ENCODE peak calls at places on chromosomes 13 and 19, in nine cellular contexts. V is adrenal gland, W is HCT116, E is heart left ventricle, D is K562, Q is tibial nerve, P is suprapubic skin, X is spleen, Y is breast epithelium. S is an unnamed sample.
A peak's percentile ranks its signal among the peaks of the same experiment; 100 is the strongest.

GRCh38 chr13:74778946-74779345 is 644.7 kb upstream of the KLF12 start:
- DNase-seq in V (no peak), D (no peak), W (no peak), Y (no peak), Q (no peak), P (no peak), E (no peak), X (no peak), S (no peak)

GRCh38 chr19:5786593-5787551 is 2.3 kb upstream of the PRR22 start:
- DNase-seq in E (no peak), Q (no peak), P (no peak), W (no peak), D (no peak), V (no peak), Y (no peak), X (peak; percentile 68), S (no peak)

GRCh38 chr13:76216729-76217128 is 580.6 kb downstream of the LMO7 start:
- DNase-seq in Y (no peak), P (no peak), Q (no peak), X (no peak), E (no peak), D (no peak), W (no peak), V (no peak), S (no peak)

GRCh38 chr13:95002968-95003813 is 290.8 kb upstream of the SOX21 start:
- DNase-seq in W (no peak), Q (no peak), X (no peak), D (no peak), E (no peak), V (no peak), P (no peak), Y (no peak), S (no peak)

GRCh38 chr19:43584484-43584883 is 8.9 kb downstream of the PINLYP start:
- DNase-seq in Q (no peak), X (no peak), W (no peak), P (no peak), D (no peak), Y (no peak), E (no peak), V (no peak), S (peak; percentile 20)

GRCh38 chr13:87942204-87942603 is 271.0 kb downstream of the SLITRK5 start:
- DNase-seq in Y (no peak), V (no peak), D (no peak), Q (no peak), P (no peak), X (no peak), E (no peak), W (no peak), S (no peak)

GRCh38 chr19:39127812-39128510 is 2.4 kb downstream of the PAK4 start:
- DNase-seq in E (no peak), V (peak; percentile 32), D (no peak), X (no peak), P (no peak), W (no peak), Y (peak; percentile 53), Q (no peak), S (peak; percentile 92)

GRCh38 chr13:98503175-98504028 is 73.5 kb downstream of the STK24 start:
- DNase-seq in E (no peak), P (peak; percentile 49), D (peak; percentile 40), X (no peak), Y (no peak), Q (no peak), W (no peak), V (no peak), S (peak; percentile 75)

GRCh38 chr13:107866007-107866665 is 349.2 kb downstream of the LIG4 start:
- DNase-seq in E (no peak), D (peak; percentile 63), Q (no peak), X (no peak), V (no peak), P (no peak), W (no peak), Y (no peak), S (peak; percentile 25)

GRCh38 chr19:40210919-40211318 is 7.3 kb downstream of the TTC9B start:
- DNase-seq in V (no peak), P (no peak), D (no peak), E (no peak), Q (no peak), X (no peak), W (no peak), Y (no peak), S (no peak)

DNA sequence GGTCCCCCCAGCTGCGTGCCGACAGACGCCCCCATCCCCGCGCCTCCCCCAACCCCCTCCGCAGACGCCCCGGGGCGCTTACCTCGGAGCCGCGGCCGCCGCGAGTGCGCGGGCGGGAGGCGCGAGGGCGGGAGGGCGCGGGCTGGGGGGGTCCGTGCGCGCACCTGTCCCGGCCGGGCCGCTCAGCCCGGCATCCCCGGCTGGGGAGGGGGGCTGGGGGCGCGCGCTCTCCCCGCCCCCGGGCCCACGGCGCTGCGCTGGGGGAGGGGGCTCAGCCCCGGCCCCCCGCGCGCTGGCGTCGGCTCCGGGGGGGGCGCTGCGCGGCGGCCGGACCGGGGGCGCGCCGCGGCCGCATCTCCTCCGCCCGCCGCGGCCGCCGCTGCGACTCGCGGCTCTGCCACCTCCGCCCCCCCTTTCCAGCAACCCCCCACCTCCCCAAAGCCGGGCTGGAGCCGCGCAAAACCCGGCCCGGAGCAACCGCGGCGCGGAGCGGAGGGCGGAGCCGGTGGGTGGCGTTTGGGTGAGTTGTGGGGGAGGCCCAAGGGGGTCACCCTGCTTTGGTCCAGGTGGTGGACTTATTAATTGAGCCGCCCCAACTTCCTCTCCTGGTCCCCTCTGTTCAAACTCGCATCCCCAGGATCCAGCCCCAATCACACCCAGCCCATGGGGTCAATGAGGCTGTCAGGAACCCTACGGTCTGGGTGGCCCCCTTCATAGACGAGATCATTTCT is 22.1 kb upstream of the SEMA6B start:
- DNase-seq in P (no peak), Y (no peak), X (no peak), E (no peak), W (no peak), D (peak; percentile 76), Q (no peak), V (peak; percentile 33), S (no peak)
- H3K4me3 ChIP-seq in P (peak overlapping the region; percentile 42), Y (peak overlapping the region; percentile 37), X (peak overlapping the region; percentile 67), E (peak overlapping the region; percentile 43), W (peak overlapping the region; percentile 78), D (peak overlapping the region; percentile 41), Q (peak overlapping the region; percentile 45), V (peak overlapping the region; percentile 28), S (no peak overlapping the region)

DNA sequence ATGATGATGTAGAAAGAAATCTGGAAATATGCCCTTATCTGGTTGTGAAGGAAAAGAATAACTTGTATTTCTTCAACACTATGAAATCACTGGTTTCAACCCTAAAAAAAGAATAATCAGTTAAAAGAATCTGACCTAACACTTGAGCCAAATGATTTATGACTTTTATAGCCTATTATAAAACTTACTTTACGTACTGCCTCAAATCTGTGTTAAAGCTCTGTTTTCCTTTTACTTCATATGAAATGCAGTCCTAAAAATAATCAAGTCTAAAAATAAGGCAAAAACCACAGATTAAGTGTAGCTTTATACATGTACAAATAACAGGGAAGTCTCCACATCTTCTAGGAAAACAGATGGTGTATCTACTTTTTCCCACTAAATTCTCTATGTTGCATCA is 101.4 kb downstream of the VWA8 start:
- DNase-seq in Y (no peak), V (no peak), X (no peak), Q (no peak), W (no peak), P (no peak), E (no peak), D (no peak), S (no peak)
- TF ChIP-seq POLR2A in Y (no peak), V (no peak), X (no peak), Q (no peak), W (no peak), P (no peak), E (no peak), D (no peak), S (no peak)

GRCh38 chr13:51221674-51222509 is at the start of gene FAM124A:
- DNase-seq in E (peak; percentile 46), D (peak; percentile 29), X (peak; percentile 82), V (peak; percentile 50), Y (no peak), Q (peak; percentile 9), W (peak; percentile 4), P (no peak), S (peak; percentile 62)

GRCh38 chr13:51221108-51221507 is 1.1 kb upstream of the FAM124A start:
- DNase-seq in W (no peak), E (no peak), P (no peak), V (no peak), D (no peak), Q (no peak), X (no peak), Y (no peak), S (no peak)

GRCh38 chr13:51222510-51223283 is 499 bp downstream of the FAM124A start:
- DNase-seq in E (no peak), Q (peak; percentile 10), W (no peak), Y (no peak), P (no peak), V (no peak), X (no peak), D (no peak), S (no peak)

GRCh38 chr13:51223284-51224270 is 1.4 kb downstream of the FAM124A start:
- DNase-seq in X (no peak), E (peak; percentile 21), D (no peak), P (no peak), Q (peak; percentile 13), W (no peak), Y (no peak), V (no peak), S (no peak)

GRCh38 chr13:51225034-51225433 is 2.8 kb downstream of the FAM124A start:
- DNase-seq in Y (no peak), X (no peak), E (no peak), Q (no peak), D (no peak), W (no peak), P (no peak), V (no peak), S (no peak)
- H3K27ac ChIP-seq in Y (no peak overlapping the region), X (no peak overlapping the region), E (peak overlapping the region; percentile 20), Q (no peak overlapping the region), D (no peak overlapping the region), W (no peak overlapping the region), P (no peak overlapping the region), V (no peak overlapping the region), S (no peak overlapping the region)

GRCh38 chr13:114079601-114080536 is 52.6 kb downstream of the RASA3 start:
- DNase-seq in W (no peak), P (peak; percentile 61), X (peak; percentile 75), Q (no peak), E (no peak), D (no peak), V (peak; percentile 6), Y (no peak), S (no peak)

GRCh38 chr13:114080739-114081561 is 51.5 kb downstream of the RASA3 start:
- DNase-seq in W (no peak), V (peak; percentile 3), P (peak; percentile 59), E (peak; percentile 1), D (no peak), Q (no peak), X (no peak), Y (no peak), S (no peak)

GRCh38 chr13:114077121-114077937 is 55.1 kb downstream of the RASA3 start:
- DNase-seq in D (no peak), Y (no peak), V (peak; percentile 3), W (no peak), P (peak; percentile 60), Q (no peak), E (no peak), X (no peak), S (no peak)

GRCh38 chr13:114077938-114078335 is 54.5 kb downstream of the RASA3 start:
- DNase-seq in Y (no peak), E (no peak), X (no peak), Q (no peak), W (no peak), P (peak; percentile 54), V (no peak), D (no peak), S (no peak)

GRCh38 chr13:114078501-114079451 is 53.6 kb downstream of the RASA3 start:
- DNase-seq in P (peak; percentile 78), X (peak; percentile 75), W (no peak), V (peak; percentile 6), E (no peak), Y (no peak), Q (no peak), D (no peak), S (peak; percentile 70)
- H3K4me3 ChIP-seq in P (peak overlapping the region; percentile 0), X (no peak overlapping the region), W (no peak overlapping the region), V (no peak overlapping the region), E (no peak overlapping the region), Y (no peak overlapping the region), Q (peak overlapping the region; percentile 1), D (no peak overlapping the region), S (no peak overlapping the region)

S was measured in thyroid gland.